ENCODE peak calls at places on chromosomes 12 and 14, in five cellular contexts. One of them, this sample, is unnamed.

GRCh38 chr12:132305991-132306884 is 23.2 kb downstream of the GALNT9 start:
- DNase-seq in K562: no peak
- DNase-seq in GM12878: no peak
- DNase-seq in HepG2: no peak
- DNase-seq in SK-N-SH: no peak
- DNase-seq in this sample: no peak

GRCh38 chr12:48693572-48693971 is 11.5 kb upstream of the KANSL2 start:
- DNase-seq in K562: no peak
- DNase-seq in GM12878: no peak
- DNase-seq in HepG2: no peak
- DNase-seq in SK-N-SH: no peak
- DNase-seq in this sample: no peak

GRCh38 chr14:69882086-69882864 is 3.1 kb downstream of the SMOC1 start:
- DNase-seq in K562: no peak
- DNase-seq in GM12878: no peak
- DNase-seq in HepG2: no peak
- DNase-seq in SK-N-SH: peak; percentile 45
- DNase-seq in this sample: no peak

GRCh38 chr12:77382096-77382742 is 316.9 kb upstream of the E2F7 start:
- DNase-seq in K562: no peak
- DNase-seq in GM12878: no peak
- DNase-seq in HepG2: no peak
- DNase-seq in SK-N-SH: no peak
- DNase-seq in this sample: no peak

GRCh38 chr12:93060071-93060665 is 131.1 kb upstream of the EEA1 start:
- DNase-seq in K562: no peak
- DNase-seq in GM12878: peak; percentile 57
- DNase-seq in HepG2: no peak
- DNase-seq in SK-N-SH: no peak
- DNase-seq in this sample: no peak

GRCh38 chr12:127650626-127651025 is 616.3 kb upstream of the TMEM132C start:
- DNase-seq in K562: no peak
- DNase-seq in GM12878: no peak
- DNase-seq in HepG2: no peak
- DNase-seq in SK-N-SH: no peak
- DNase-seq in this sample: no peak

GRCh38 chr12:54383041-54383609 is 1.4 kb downstream of the ZNF385A start:
- DNase-seq in K562: peak; percentile 59
- DNase-seq in GM12878: no peak
- DNase-seq in HepG2: no peak
- DNase-seq in SK-N-SH: no peak
- DNase-seq in this sample: no peak

GRCh38 chr12:26809611-26810298 is 23.2 kb downstream of the ITPR2 start:
- DNase-seq in K562: no peak
- DNase-seq in GM12878: no peak
- DNase-seq in HepG2: no peak
- DNase-seq in SK-N-SH: no peak
- DNase-seq in this sample: no peak

GRCh38 chr12:110689002-110689600 is at the start of gene HVCN1:
- DNase-seq in K562: peak; percentile 86
- DNase-seq in GM12878: no peak
- DNase-seq in HepG2: no peak
- DNase-seq in SK-N-SH: peak; percentile 77
- DNase-seq in this sample: no peak

GRCh38 chr12:67039995-67040860 is 228.9 kb upstream of the CAND1 start:
- DNase-seq in K562: no peak
- DNase-seq in GM12878: no peak
- DNase-seq in HepG2: no peak
- DNase-seq in SK-N-SH: no peak
- DNase-seq in this sample: no peak

GRCh38 chr12:129594098-129594497 is 309.7 kb downstream of the TMEM132D start:
- DNase-seq in K562: no peak
- DNase-seq in GM12878: no peak
- DNase-seq in HepG2: no peak
- DNase-seq in SK-N-SH: no peak
- DNase-seq in this sample: no peak

GRCh38 chr14:102891556-102891955 is 30.9 kb upstream of the AMN start:
- DNase-seq in K562: no peak
- DNase-seq in GM12878: no peak
- DNase-seq in HepG2: no peak
- DNase-seq in SK-N-SH: no peak
- DNase-seq in this sample: no peak

GRCh38 chr12:93736640-93737178 is 59.5 kb downstream of the CRADD start:
- DNase-seq in K562: no peak
- DNase-seq in GM12878: no peak
- DNase-seq in HepG2: no peak
- DNase-seq in SK-N-SH: no peak
- DNase-seq in this sample: no peak

GRCh38 chr12:122413516-122414404 is 8.7 kb downstream of the CLIP1 start:
- DNase-seq in K562: no peak
- DNase-seq in GM12878: no peak
- DNase-seq in HepG2: no peak
- DNase-seq in SK-N-SH: no peak
- DNase-seq in this sample: no peak

GRCh38 chr12:79217306-79217705 is 352.7 kb downstream of the SYT1 start:
- DNase-seq in K562: no peak
- DNase-seq in GM12878: no peak
- DNase-seq in HepG2: no peak
- DNase-seq in SK-N-SH: no peak
- DNase-seq in this sample: no peak

GRCh38 chr12:47816646-47817271 is 2.9 kb downstream of the HDAC7 start:
- DNase-seq in K562: no peak
- DNase-seq in GM12878: no peak
- DNase-seq in HepG2: no peak
- DNase-seq in SK-N-SH: peak; percentile 76
- DNase-seq in this sample: no peak

GRCh38 chr14:68441532-68441931 is 351.3 kb downstream of the ZFP36L1 start:
- DNase-seq in K562: no peak
- DNase-seq in GM12878: no peak
- DNase-seq in HepG2: no peak
- DNase-seq in SK-N-SH: no peak
- DNase-seq in this sample: no peak

GRCh38 chr12:45660330-45660729 is 69.2 kb upstream of the ARID2 start:
- DNase-seq in K562: no peak
- DNase-seq in GM12878: no peak
- DNase-seq in HepG2: no peak
- DNase-seq in SK-N-SH: no peak
- DNase-seq in this sample: no peak

GRCh38 chr12:87704374-87704773 is 324.8 kb downstream of the C12orf50 start:
- DNase-seq in K562: no peak
- DNase-seq in GM12878: no peak
- DNase-seq in HepG2: no peak
- DNase-seq in SK-N-SH: no peak
- DNase-seq in this sample: no peak

GRCh38 chr14:75648066-75648838 is 12.4 kb downstream of the ERG28 start:
- DNase-seq in K562: no peak
- DNase-seq in GM12878: no peak
- DNase-seq in HepG2: peak; percentile 98
- DNase-seq in SK-N-SH: no peak
- DNase-seq in this sample: no peak

GRCh38 chr14:75643985-75644384 is 16.7 kb downstream of the ERG28 start:
- DNase-seq in K562: no peak
- DNase-seq in GM12878: no peak
- DNase-seq in HepG2: peak; percentile 73
- DNase-seq in SK-N-SH: no peak
- DNase-seq in this sample: no peak

GRCh38 chr14:75646762-75647161 is 13.9 kb downstream of the ERG28 start:
- DNase-seq in K562: no peak
- DNase-seq in GM12878: no peak
- DNase-seq in HepG2: peak; percentile 40
- DNase-seq in SK-N-SH: no peak
- DNase-seq in this sample: no peak

GRCh38 chr14:75647650-75648049 is 13.0 kb downstream of the ERG28 start:
- DNase-seq in K562: no peak
- DNase-seq in GM12878: no peak
- DNase-seq in HepG2: no peak
- DNase-seq in SK-N-SH: no peak
- DNase-seq in this sample: no peak

DNA sequence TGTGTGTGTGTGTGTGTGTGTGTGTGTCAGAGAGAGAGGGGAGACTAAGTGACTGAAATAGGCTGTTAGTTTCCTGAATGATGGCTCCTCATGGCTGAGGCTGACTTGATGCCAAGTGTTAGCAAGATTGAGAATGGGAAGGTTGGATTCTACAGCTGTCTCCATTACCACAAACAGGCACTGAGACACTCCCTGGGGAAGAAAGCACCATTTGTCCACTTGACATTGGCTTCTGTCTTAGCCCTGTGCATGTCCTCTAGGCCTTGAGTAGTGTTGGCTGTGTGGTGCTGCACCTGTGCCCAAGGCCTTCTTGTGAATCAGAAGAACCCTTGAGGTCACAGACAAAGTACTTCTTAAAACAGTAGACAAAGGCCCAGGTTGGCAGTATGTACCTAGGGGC is 15.6 kb downstream of the ERG28 start:
- DNase-seq in K562: no peak
- DNase-seq in GM12878: no peak
- DNase-seq in HepG2: no peak
- DNase-seq in SK-N-SH: no peak
- DNase-seq in this sample: no peak
- TF ChIP-seq FOXM1 in K562: no peak
- TF ChIP-seq FOXM1 in GM12878: no peak
- TF ChIP-seq FOXM1 in HepG2: no peak
- TF ChIP-seq FOXM1 in SK-N-SH: no peak
- TF ChIP-seq FOXM1 in this sample: no peak

DNA sequence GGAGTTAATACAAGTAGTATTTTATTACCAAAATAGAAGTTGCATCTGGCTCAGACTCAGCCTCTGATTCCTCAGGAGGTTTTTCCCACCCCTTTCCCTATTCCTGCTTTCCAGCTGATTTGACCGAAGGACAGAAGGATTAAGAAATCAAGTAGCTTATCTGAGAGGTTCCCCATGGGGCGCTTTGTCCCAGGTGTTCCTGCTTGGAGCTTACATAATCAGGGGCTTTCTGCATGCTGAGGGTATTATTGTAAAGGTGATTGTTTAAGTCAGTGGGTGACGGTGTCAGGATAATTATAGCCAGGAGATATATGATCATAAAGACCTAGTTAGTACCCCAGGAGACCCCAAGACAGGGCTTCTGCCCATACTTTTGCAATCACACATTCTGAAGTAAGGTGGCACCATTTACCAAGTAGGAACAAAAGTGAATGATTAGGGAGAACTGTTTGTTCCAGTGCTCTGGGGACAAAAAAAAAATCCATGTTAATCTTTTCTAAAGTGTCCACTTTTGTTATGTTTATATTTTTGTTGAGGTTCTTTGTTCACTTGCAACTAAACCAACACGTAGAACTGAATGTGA is 921.3 kb downstream of the NRXN3 start:
- DNase-seq in K562: no peak
- DNase-seq in GM12878: no peak
- DNase-seq in HepG2: no peak
- DNase-seq in SK-N-SH: no peak
- DNase-seq in this sample: no peak
- TF ChIP-seq FOXM1 in K562: no peak
- TF ChIP-seq FOXM1 in GM12878: no peak
- TF ChIP-seq FOXM1 in HepG2: no peak
- TF ChIP-seq FOXM1 in SK-N-SH: no peak
- TF ChIP-seq FOXM1 in this sample: no peak

GRCh38 chr14:76940057-76940456 is 88.5 kb downstream of the IRF2BPL start:
- DNase-seq in K562: no peak
- DNase-seq in GM12878: no peak
- DNase-seq in HepG2: no peak
- DNase-seq in SK-N-SH: no peak
- DNase-seq in this sample: no peak
- TF ChIP-seq FOXM1 in K562: no peak
- TF ChIP-seq FOXM1 in GM12878: no peak
- TF ChIP-seq FOXM1 in HepG2: no peak
- TF ChIP-seq FOXM1 in SK-N-SH: no peak
- TF ChIP-seq FOXM1 in this sample: no peak

GRCh38 chr12:96474206-96474605 is 15.2 kb upstream of the CFAP54 start:
- DNase-seq in K562: no peak
- DNase-seq in GM12878: no peak
- DNase-seq in HepG2: no peak
- DNase-seq in SK-N-SH: no peak
- DNase-seq in this sample: no peak
- TF ChIP-seq FOXM1 in K562: no peak
- TF ChIP-seq FOXM1 in GM12878: no peak
- TF ChIP-seq FOXM1 in HepG2: no peak
- TF ChIP-seq FOXM1 in SK-N-SH: no peak
- TF ChIP-seq FOXM1 in this sample: no peak

GRCh38 chr12:52524241-52524897 is 4.2 kb upstream of the KRT5 start:
- DNase-seq in K562: no peak
- DNase-seq in GM12878: no peak
- DNase-seq in HepG2: no peak
- DNase-seq in SK-N-SH: no peak
- DNase-seq in this sample: no peak
- TF ChIP-seq FOXM1 in K562: no peak
- TF ChIP-seq FOXM1 in GM12878: no peak
- TF ChIP-seq FOXM1 in HepG2: no peak
- TF ChIP-seq FOXM1 in SK-N-SH: no peak
- TF ChIP-seq FOXM1 in this sample: no peak

GRCh38 chr14:94449930-94450329 is 2.7 kb downstream of the SERPINA11 start:
- DNase-seq in K562: no peak
- DNase-seq in GM12878: no peak
- DNase-seq in HepG2: no peak
- DNase-seq in SK-N-SH: no peak
- DNase-seq in this sample: no peak

GRCh38 chr14:94451826-94452225 is 774 bp downstream of the SERPINA11 start:
- DNase-seq in K562: no peak
- DNase-seq in GM12878: no peak
- DNase-seq in HepG2: no peak
- DNase-seq in SK-N-SH: no peak
- DNase-seq in this sample: no peak

GRCh38 chr14:94451091-94451751 is 1.4 kb downstream of the SERPINA11 start:
- DNase-seq in K562: no peak
- DNase-seq in GM12878: no peak
- DNase-seq in HepG2: peak; percentile 85
- DNase-seq in SK-N-SH: no peak
- DNase-seq in this sample: no peak

GRCh38 chr14:94447986-94448808 is 4.4 kb downstream of the SERPINA11 start:
- DNase-seq in K562: no peak
- DNase-seq in GM12878: no peak
- DNase-seq in HepG2: no peak
- DNase-seq in SK-N-SH: no peak
- DNase-seq in this sample: no peak

GRCh38 chr14:94450722-94451090 is 1.9 kb downstream of the SERPINA11 start:
- DNase-seq in K562: no peak
- DNase-seq in GM12878: no peak
- DNase-seq in HepG2: no peak
- DNase-seq in SK-N-SH: no peak
- DNase-seq in this sample: no peak
- TF ChIP-seq FOXM1 in K562: no peak
- TF ChIP-seq FOXM1 in GM12878: no peak
- TF ChIP-seq FOXM1 in HepG2: no peak
- TF ChIP-seq FOXM1 in SK-N-SH: no peak
- TF ChIP-seq FOXM1 in this sample: no peak

DNA sequence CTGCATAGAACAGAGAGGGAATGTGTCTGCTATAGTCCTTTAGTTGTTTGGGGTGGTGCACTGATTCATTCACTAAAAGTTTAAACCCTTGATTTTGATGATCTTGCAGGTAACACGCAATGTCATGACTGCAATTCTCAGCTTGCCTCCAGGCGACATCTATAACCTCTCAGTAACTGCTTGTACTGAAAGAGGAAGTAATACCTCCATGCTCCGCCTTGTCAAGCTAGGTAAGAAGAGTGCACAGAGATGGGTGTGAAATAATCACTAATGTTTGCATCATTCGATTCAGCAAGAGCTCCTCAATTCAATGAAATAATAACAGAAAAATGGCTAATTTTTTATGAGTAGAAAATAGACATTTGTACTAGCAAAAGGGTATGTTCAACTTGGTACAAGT is 203.7 kb downstream of the PTPRO start:
- DNase-seq in K562: no peak
- DNase-seq in GM12878: peak; percentile 45
- DNase-seq in HepG2: no peak
- DNase-seq in SK-N-SH: no peak
- DNase-seq in this sample: no peak
- TF ChIP-seq FOXM1 in K562: no peak
- TF ChIP-seq FOXM1 in GM12878: no peak
- TF ChIP-seq FOXM1 in HepG2: no peak
- TF ChIP-seq FOXM1 in SK-N-SH: no peak
- TF ChIP-seq FOXM1 in this sample: no peak

This sample was measured in HEK293T.